ENCODE peak calls at places on chromosomes 2 and 18, in four cellular contexts. One of them, this sample, is unnamed.
A peak's percentile ranks its signal among the peaks of the same experiment; 100 is the strongest.

GRCh38 chr2:203909946-203910476 is 26.6 kb upstream of the ICOS start:
- DNase-seq in GOT3: no peak
- DNase-seq in AG08395: peak; percentile 18
- DNase-seq in endothelial cell: no peak
- DNase-seq in this sample: no peak

GRCh38 chr2:123953848-123954247 is 71.2 kb upstream of the CNTNAP5 start:
- DNase-seq in GOT3: no peak
- DNase-seq in AG08395: no peak
- DNase-seq in endothelial cell: no peak
- DNase-seq in this sample: no peak

GRCh38 chr2:225566798-225567197 is 167.3 kb downstream of the NYAP2 start:
- DNase-seq in GOT3: no peak
- DNase-seq in AG08395: no peak
- DNase-seq in endothelial cell: no peak
- DNase-seq in this sample: no peak

GRCh38 chr2:23427976-23428375 is 43.0 kb downstream of the KLHL29 start:
- DNase-seq in GOT3: no peak
- DNase-seq in AG08395: no peak
- DNase-seq in endothelial cell: no peak
- DNase-seq in this sample: no peak

GRCh38 chr2:69789129-69789528 is 40.3 kb upstream of the GMCL1 start:
- DNase-seq in GOT3: no peak
- DNase-seq in AG08395: peak; percentile 92
- DNase-seq in endothelial cell: no peak
- DNase-seq in this sample: no peak

GRCh38 chr2:35080231-35080905 is 1275.2 kb upstream of the CRIM1 start:
- DNase-seq in GOT3: no peak
- DNase-seq in AG08395: no peak
- DNase-seq in endothelial cell: no peak
- DNase-seq in this sample: no peak

GRCh38 chr2:164840458-164840929 is 1.1 kb downstream of the COBLL1 start:
- DNase-seq in GOT3: no peak
- DNase-seq in AG08395: peak; percentile 8
- DNase-seq in endothelial cell: peak; percentile 25
- DNase-seq in this sample: no peak

GRCh38 chr18:28365406-28365805 is 188.5 kb upstream of the CDH2 start:
- DNase-seq in GOT3: no peak
- DNase-seq in AG08395: no peak
- DNase-seq in endothelial cell: no peak
- DNase-seq in this sample: no peak

GRCh38 chr2:88603146-88603545 is 24.1 kb downstream of the EIF2AK3 start:
- DNase-seq in GOT3: no peak
- DNase-seq in AG08395: peak; percentile 45
- DNase-seq in endothelial cell: no peak
- DNase-seq in this sample: no peak

GRCh38 chr2:16973586-16974274 is 308.1 kb upstream of the CYRIA start:
- DNase-seq in GOT3: no peak
- DNase-seq in AG08395: no peak
- DNase-seq in endothelial cell: no peak
- DNase-seq in this sample: no peak

GRCh38 chr2:145200307-145200706 is 680.4 kb upstream of the ZEB2 start:
- DNase-seq in GOT3: no peak
- DNase-seq in AG08395: no peak
- DNase-seq in endothelial cell: no peak
- DNase-seq in this sample: no peak

GRCh38 chr18:75247601-75248421 is 37.2 kb downstream of the TSHZ1 start:
- DNase-seq in GOT3: no peak
- DNase-seq in AG08395: peak; percentile 51
- DNase-seq in endothelial cell: no peak
- DNase-seq in this sample: no peak

GRCh38 chr18:22643731-22644130 is 226.0 kb upstream of the CTAGE1 start:
- DNase-seq in GOT3: no peak
- DNase-seq in AG08395: no peak
- DNase-seq in endothelial cell: no peak
- DNase-seq in this sample: no peak

GRCh38 chr18:77012120-77012519 is 120.5 kb downstream of the MBP start:
- DNase-seq in GOT3: no peak
- DNase-seq in AG08395: no peak
- DNase-seq in endothelial cell: no peak
- DNase-seq in this sample: no peak

GRCh38 chr2:152729844-152730243 is 11.4 kb downstream of the ARL6IP6 start:
- DNase-seq in GOT3: no peak
- DNase-seq in AG08395: no peak
- DNase-seq in endothelial cell: no peak
- DNase-seq in this sample: no peak